ENCODE peak calls at places on chromosomes 5 and 9, in nine cellular contexts. One of them, this sample, is unnamed.

GRCh38 chr5:84688566-84688965 is 303.9 kb upstream of the EDIL3 start:
- DNase-seq in neuronal stem cell: no peak
- DNase-seq in SJSA1: peak; percentile 72
- DNase-seq in PC-3: peak; percentile 94
- DNase-seq in cardiac muscle cell: no peak
- DNase-seq in aorta: no peak
- DNase-seq in iPS DF 6.9: no peak
- DNase-seq in upper lobe of right lung: no peak
- DNase-seq in psoas muscle: no peak
- DNase-seq in this sample: peak; percentile 93

GRCh38 chr5:56003633-56004032 is 8.9 kb upstream of the IL6ST start:
- DNase-seq in neuronal stem cell: no peak
- DNase-seq in SJSA1: no peak
- DNase-seq in PC-3: no peak
- DNase-seq in cardiac muscle cell: no peak
- DNase-seq in aorta: no peak
- DNase-seq in iPS DF 6.9: no peak
- DNase-seq in upper lobe of right lung: no peak
- DNase-seq in psoas muscle: no peak
- DNase-seq in this sample: no peak

GRCh38 chr9:86041331-86041741 is 58.0 kb downstream of the GOLM1 start:
- DNase-seq in neuronal stem cell: no peak
- DNase-seq in SJSA1: no peak
- DNase-seq in PC-3: no peak
- DNase-seq in cardiac muscle cell: peak; percentile 41
- DNase-seq in aorta: no peak
- DNase-seq in iPS DF 6.9: no peak
- DNase-seq in upper lobe of right lung: no peak
- DNase-seq in psoas muscle: no peak
- DNase-seq in this sample: no peak

GRCh38 chr5:175520321-175520720 is 42.0 kb downstream of the SFXN1 start:
- DNase-seq in neuronal stem cell: no peak
- DNase-seq in SJSA1: peak; percentile 41
- DNase-seq in PC-3: no peak
- DNase-seq in cardiac muscle cell: no peak
- DNase-seq in aorta: no peak
- DNase-seq in iPS DF 6.9: no peak
- DNase-seq in upper lobe of right lung: no peak
- DNase-seq in psoas muscle: no peak
- DNase-seq in this sample: no peak

GRCh38 chr5:33852327-33852726 is 39.5 kb downstream of the ADAMTS12 start:
- DNase-seq in neuronal stem cell: no peak
- DNase-seq in SJSA1: no peak
- DNase-seq in PC-3: no peak
- DNase-seq in cardiac muscle cell: no peak
- DNase-seq in aorta: no peak
- DNase-seq in iPS DF 6.9: no peak
- DNase-seq in upper lobe of right lung: no peak
- DNase-seq in psoas muscle: no peak
- DNase-seq in this sample: no peak

GRCh38 chr5:57219386-57219785 is 45.5 kb downstream of the GPBP1 start:
- DNase-seq in neuronal stem cell: no peak
- DNase-seq in SJSA1: no peak
- DNase-seq in PC-3: no peak
- DNase-seq in cardiac muscle cell: no peak
- DNase-seq in aorta: no peak
- DNase-seq in iPS DF 6.9: no peak
- DNase-seq in upper lobe of right lung: no peak
- DNase-seq in psoas muscle: no peak
- DNase-seq in this sample: no peak

GRCh38 chr5:149614034-149614907 is 33.0 kb downstream of the ARHGEF37 start:
- DNase-seq in neuronal stem cell: no peak
- DNase-seq in SJSA1: no peak
- DNase-seq in PC-3: peak; percentile 59
- DNase-seq in cardiac muscle cell: no peak
- DNase-seq in aorta: no peak
- DNase-seq in iPS DF 6.9: no peak
- DNase-seq in upper lobe of right lung: no peak
- DNase-seq in psoas muscle: no peak
- DNase-seq in this sample: no peak

GRCh38 chr9:105651806-105652205 is 10.5 kb upstream of the TAL2 start:
- DNase-seq in neuronal stem cell: peak; percentile 51
- DNase-seq in SJSA1: no peak
- DNase-seq in PC-3: no peak
- DNase-seq in cardiac muscle cell: no peak
- DNase-seq in aorta: no peak
- DNase-seq in iPS DF 6.9: no peak
- DNase-seq in upper lobe of right lung: no peak
- DNase-seq in psoas muscle: no peak
- DNase-seq in this sample: no peak

GRCh38 chr9:73151653-73152382 is at the start of gene ANXA1:
- DNase-seq in neuronal stem cell: no peak
- DNase-seq in SJSA1: no peak
- DNase-seq in PC-3: peak; percentile 86
- DNase-seq in cardiac muscle cell: no peak
- DNase-seq in aorta: no peak
- DNase-seq in iPS DF 6.9: no peak
- DNase-seq in upper lobe of right lung: no peak
- DNase-seq in psoas muscle: no peak
- DNase-seq in this sample: peak; percentile 93

GRCh38 chr5:100520348-100520747 is 14.8 kb upstream of the FAM174A start:
- DNase-seq in neuronal stem cell: no peak
- DNase-seq in SJSA1: no peak
- DNase-seq in PC-3: peak; percentile 16
- DNase-seq in cardiac muscle cell: no peak
- DNase-seq in aorta: no peak
- DNase-seq in iPS DF 6.9: no peak
- DNase-seq in upper lobe of right lung: no peak
- DNase-seq in psoas muscle: no peak
- DNase-seq in this sample: no peak

GRCh38 chr5:160427607-160428006 is 6.0 kb downstream of the PTTG1 start:
- DNase-seq in neuronal stem cell: no peak
- DNase-seq in SJSA1: no peak
- DNase-seq in PC-3: no peak
- DNase-seq in cardiac muscle cell: no peak
- DNase-seq in aorta: no peak
- DNase-seq in iPS DF 6.9: no peak
- DNase-seq in upper lobe of right lung: peak; percentile 75
- DNase-seq in psoas muscle: no peak
- DNase-seq in this sample: no peak
- H3K36me3 ChIP-seq in neuronal stem cell: peaks cover 76% of the 10 kb centered on the region
- H3K36me3 ChIP-seq in SJSA1: peaks cover 82% of the 10 kb centered on the region
- H3K36me3 ChIP-seq in PC-3: peaks cover 48% of the 10 kb centered on the region
- H3K36me3 ChIP-seq in cardiac muscle cell: peaks cover 7% of the 10 kb centered on the region
- H3K36me3 ChIP-seq in aorta: no peaks in the 10 kb centered on the region
- H3K36me3 ChIP-seq in iPS DF 6.9: peaks cover 10% of the 10 kb centered on the region
- H3K36me3 ChIP-seq in upper lobe of right lung: no peaks in the 10 kb centered on the region
- H3K36me3 ChIP-seq in psoas muscle: no peaks in the 10 kb centered on the region
- H3K36me3 ChIP-seq in this sample: peaks cover 31% of the 10 kb centered on the region

DNA sequence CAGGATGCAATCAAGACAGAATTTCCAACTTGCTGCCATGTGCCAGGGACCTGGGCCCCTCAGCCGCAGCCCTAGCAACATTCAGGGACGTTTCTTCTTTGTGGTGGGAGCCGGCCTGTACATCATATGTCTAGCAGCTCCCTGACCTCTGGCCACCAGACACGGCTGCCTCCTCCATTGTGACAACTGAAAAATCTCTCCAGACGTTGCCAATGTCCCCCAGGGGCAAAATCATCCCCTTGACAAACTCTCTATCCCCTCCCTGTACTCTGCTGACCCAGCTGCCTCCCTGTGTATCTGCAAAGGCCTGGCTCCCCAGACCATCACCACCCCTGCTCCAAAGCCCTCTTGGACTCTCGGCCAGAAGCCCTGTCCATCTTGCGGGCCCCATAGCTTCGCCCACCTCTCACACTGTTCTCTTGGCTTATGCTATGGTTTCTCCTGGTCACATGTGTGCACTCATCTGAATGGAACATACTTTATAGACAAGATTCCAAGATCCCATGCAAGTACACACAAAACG is 40.8 kb downstream of the BICD2 start:
- DNase-seq in neuronal stem cell: no peak
- DNase-seq in SJSA1: no peak
- DNase-seq in PC-3: no peak
- DNase-seq in cardiac muscle cell: no peak
- DNase-seq in aorta: no peak
- DNase-seq in iPS DF 6.9: no peak
- DNase-seq in upper lobe of right lung: no peak
- DNase-seq in psoas muscle: no peak
- DNase-seq in this sample: no peak
- H3K4me1 ChIP-seq in neuronal stem cell: peaks cover 8% of the 10 kb centered on the region
- H3K4me1 ChIP-seq in SJSA1: peaks cover 18% of the 10 kb centered on the region
- H3K4me1 ChIP-seq in PC-3: no peaks in the 10 kb centered on the region
- H3K4me1 ChIP-seq in cardiac muscle cell: no peaks in the 10 kb centered on the region
- H3K4me1 ChIP-seq in aorta: no peaks in the 10 kb centered on the region
- H3K4me1 ChIP-seq in iPS DF 6.9: no peaks in the 10 kb centered on the region
- H3K4me1 ChIP-seq in upper lobe of right lung: peaks cover 20% of the 10 kb centered on the region
- H3K4me1 ChIP-seq in psoas muscle: peaks cover 4% of the 10 kb centered on the region
- H3K4me1 ChIP-seq in this sample: peaks cover 30% of the 10 kb centered on the region

GRCh38 chr9:114038724-114039313 is 39.3 kb downstream of the AMBP start:
- DNase-seq in neuronal stem cell: no peak
- DNase-seq in SJSA1: peak; percentile 25
- DNase-seq in PC-3: no peak
- DNase-seq in cardiac muscle cell: no peak
- DNase-seq in aorta: no peak
- DNase-seq in iPS DF 6.9: no peak
- DNase-seq in upper lobe of right lung: no peak
- DNase-seq in psoas muscle: no peak
- DNase-seq in this sample: no peak
- H3K36me3 ChIP-seq in neuronal stem cell: peaks cover 67% of the 10 kb centered on the region
- H3K36me3 ChIP-seq in SJSA1: peaks cover 29% of the 10 kb centered on the region
- H3K36me3 ChIP-seq in PC-3: no peaks in the 10 kb centered on the region
- H3K36me3 ChIP-seq in cardiac muscle cell: peaks cover 9% of the 10 kb centered on the region
- H3K36me3 ChIP-seq in aorta: no peaks in the 10 kb centered on the region
- H3K36me3 ChIP-seq in iPS DF 6.9: no peaks in the 10 kb centered on the region
- H3K36me3 ChIP-seq in upper lobe of right lung: peaks cover 25% of the 10 kb centered on the region
- H3K36me3 ChIP-seq in psoas muscle: no peaks in the 10 kb centered on the region
- H3K36me3 ChIP-seq in this sample: peaks cover 3% of the 10 kb centered on the region

GRCh38 chr5:103262422-103262871 is 3.9 kb downstream of the MACIR start:
- DNase-seq in neuronal stem cell: no peak
- DNase-seq in SJSA1: no peak
- DNase-seq in PC-3: peak; percentile 82
- DNase-seq in cardiac muscle cell: no peak
- DNase-seq in aorta: no peak
- DNase-seq in iPS DF 6.9: no peak
- DNase-seq in upper lobe of right lung: no peak
- DNase-seq in psoas muscle: no peak
- DNase-seq in this sample: no peak

GRCh38 chr5:103258957-103259704 is 568 bp downstream of the MACIR start:
- DNase-seq in neuronal stem cell: peak; percentile 53
- DNase-seq in SJSA1: peak; percentile 58
- DNase-seq in PC-3: peak; percentile 65
- DNase-seq in cardiac muscle cell: peak; percentile 70
- DNase-seq in aorta: peak; percentile 70
- DNase-seq in iPS DF 6.9: no peak
- DNase-seq in upper lobe of right lung: peak; percentile 84
- DNase-seq in psoas muscle: peak; percentile 63
- DNase-seq in this sample: peak; percentile 67

GRCh38 chr5:103263054-103263453 is 4.5 kb downstream of the MACIR start:
- DNase-seq in neuronal stem cell: no peak
- DNase-seq in SJSA1: no peak
- DNase-seq in PC-3: no peak
- DNase-seq in cardiac muscle cell: no peak
- DNase-seq in aorta: no peak
- DNase-seq in iPS DF 6.9: no peak
- DNase-seq in upper lobe of right lung: no peak
- DNase-seq in psoas muscle: no peak
- DNase-seq in this sample: no peak

GRCh38 chr5:103259705-103260355 is 1.3 kb downstream of the MACIR start:
- DNase-seq in neuronal stem cell: no peak
- DNase-seq in SJSA1: no peak
- DNase-seq in PC-3: peak; percentile 47
- DNase-seq in cardiac muscle cell: peak; percentile 57
- DNase-seq in aorta: peak; percentile 56
- DNase-seq in iPS DF 6.9: no peak
- DNase-seq in upper lobe of right lung: no peak
- DNase-seq in psoas muscle: no peak
- DNase-seq in this sample: peak; percentile 60

GRCh38 chr5:103260951-103261350 is 2.4 kb downstream of the MACIR start:
- DNase-seq in neuronal stem cell: no peak
- DNase-seq in SJSA1: no peak
- DNase-seq in PC-3: no peak
- DNase-seq in cardiac muscle cell: no peak
- DNase-seq in aorta: no peak
- DNase-seq in iPS DF 6.9: no peak
- DNase-seq in upper lobe of right lung: no peak
- DNase-seq in psoas muscle: no peak
- DNase-seq in this sample: no peak
- H3K4me1 ChIP-seq in neuronal stem cell: peaks cover 2% of the 10 kb centered on the region
- H3K4me1 ChIP-seq in SJSA1: peaks cover 7% of the 10 kb centered on the region
- H3K4me1 ChIP-seq in PC-3: peaks cover 35% of the 10 kb centered on the region
- H3K4me1 ChIP-seq in cardiac muscle cell: peaks cover 27% of the 10 kb centered on the region
- H3K4me1 ChIP-seq in aorta: no peaks in the 10 kb centered on the region
- H3K4me1 ChIP-seq in iPS DF 6.9: no peaks in the 10 kb centered on the region
- H3K4me1 ChIP-seq in upper lobe of right lung: peaks cover 4% of the 10 kb centered on the region
- H3K4me1 ChIP-seq in psoas muscle: peaks cover 36% of the 10 kb centered on the region
- H3K4me1 ChIP-seq in this sample: peaks cover 5% of the 10 kb centered on the region

GRCh38 chr5:76571595-76571994 is 51.6 kb downstream of the F2RL2 start:
- DNase-seq in neuronal stem cell: no peak
- DNase-seq in SJSA1: no peak
- DNase-seq in PC-3: no peak
- DNase-seq in cardiac muscle cell: no peak
- DNase-seq in aorta: no peak
- DNase-seq in iPS DF 6.9: no peak
- DNase-seq in upper lobe of right lung: no peak
- DNase-seq in psoas muscle: no peak
- DNase-seq in this sample: no peak
- H3K36me3 ChIP-seq in neuronal stem cell: peaks cover 3% of the 10 kb centered on the region
- H3K36me3 ChIP-seq in SJSA1: no peaks in the 10 kb centered on the region
- H3K36me3 ChIP-seq in PC-3: no peaks in the 10 kb centered on the region
- H3K36me3 ChIP-seq in cardiac muscle cell: no peaks in the 10 kb centered on the region
- H3K36me3 ChIP-seq in aorta: no peaks in the 10 kb centered on the region
- H3K36me3 ChIP-seq in iPS DF 6.9: no peaks in the 10 kb centered on the region
- H3K36me3 ChIP-seq in upper lobe of right lung: no peaks in the 10 kb centered on the region
- H3K36me3 ChIP-seq in psoas muscle: no peaks in the 10 kb centered on the region
- H3K36me3 ChIP-seq in this sample: no peaks in the 10 kb centered on the region

DNA sequence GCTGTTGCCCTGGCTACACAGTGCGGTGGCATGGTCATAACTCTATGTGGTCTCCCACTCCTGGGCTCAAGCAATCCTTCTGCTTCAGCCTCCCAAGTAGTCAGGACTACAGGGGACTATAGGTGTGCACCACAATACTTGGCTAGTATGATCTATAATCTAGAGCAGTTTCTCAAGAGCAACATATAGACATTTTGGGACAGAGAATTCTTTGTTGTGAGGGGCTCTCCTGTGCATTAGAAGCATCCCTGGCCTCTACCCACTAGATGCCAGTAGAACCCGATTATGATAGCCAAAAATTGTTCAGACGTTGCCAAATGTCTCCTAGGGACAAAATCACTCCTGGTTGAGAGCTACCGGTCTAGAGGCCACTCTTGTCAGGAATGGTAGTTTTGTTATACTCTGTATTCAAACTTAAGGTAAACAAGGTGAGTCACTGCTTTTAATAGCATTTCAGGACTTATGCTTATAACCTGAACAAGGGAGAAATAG is 7.2 kb downstream of the ANKHD1 start:
- DNase-seq in neuronal stem cell: no peak
- DNase-seq in SJSA1: no peak
- DNase-seq in PC-3: peak; percentile 80
- DNase-seq in cardiac muscle cell: no peak
- DNase-seq in aorta: no peak
- DNase-seq in iPS DF 6.9: no peak
- DNase-seq in upper lobe of right lung: no peak
- DNase-seq in psoas muscle: no peak
- DNase-seq in this sample: peak; percentile 36
- H3K4me1 ChIP-seq in neuronal stem cell: no peaks in the 10 kb centered on the region
- H3K4me1 ChIP-seq in SJSA1: peaks cover 4% of the 10 kb centered on the region
- H3K4me1 ChIP-seq in PC-3: peaks cover 22% of the 10 kb centered on the region
- H3K4me1 ChIP-seq in cardiac muscle cell: no peaks in the 10 kb centered on the region
- H3K4me1 ChIP-seq in aorta: no peaks in the 10 kb centered on the region
- H3K4me1 ChIP-seq in iPS DF 6.9: peaks cover 1% of the 10 kb centered on the region
- H3K4me1 ChIP-seq in upper lobe of right lung: peaks cover 34% of the 10 kb centered on the region
- H3K4me1 ChIP-seq in psoas muscle: peaks cover 26% of the 10 kb centered on the region
- H3K4me1 ChIP-seq in this sample: peaks cover 6% of the 10 kb centered on the region

This sample was measured in mammary epithelial cell.